ENCODE peak calls at places on chromosomes 12 and 14, in nine cellular contexts. One of them, this sample, is unnamed.

GRCh38 chr14:56708704-56709103 is 101.6 kb downstream of the OTX2 start:
- DNase-seq in neural progenitor cell: no peak
- DNase-seq in glutamatergic neuron: no peak
- DNase-seq in nephron progenitor cell: no peak
- DNase-seq in astrocyte of the cerebellum: no peak
- DNase-seq in osteocyte: no peak
- DNase-seq in fibroblast of the aortic adventitia: no peak
- DNase-seq in neural crest cell: no peak
- DNase-seq in K562: no peak
- DNase-seq in this sample: no peak

GRCh38 chr12:118015306-118015705 is 1.2 kb upstream of the RFC5 start:
- DNase-seq in neural progenitor cell: no peak
- DNase-seq in glutamatergic neuron: no peak
- DNase-seq in nephron progenitor cell: no peak
- DNase-seq in astrocyte of the cerebellum: no peak
- DNase-seq in osteocyte: no peak
- DNase-seq in fibroblast of the aortic adventitia: no peak
- DNase-seq in neural crest cell: no peak
- DNase-seq in K562: no peak
- DNase-seq in this sample: no peak

GRCh38 chr12:107091989-107092641 is 1.2 kb downstream of the CRY1 start:
- DNase-seq in neural progenitor cell: peak
- DNase-seq in glutamatergic neuron: no peak
- DNase-seq in nephron progenitor cell: peak
- DNase-seq in astrocyte of the cerebellum: peak
- DNase-seq in osteocyte: no peak
- DNase-seq in fibroblast of the aortic adventitia: peak
- DNase-seq in neural crest cell: peak
- DNase-seq in K562: peak
- DNase-seq in this sample: no peak

GRCh38 chr14:54654600-54654999 is 87.7 kb downstream of the SAMD4A start:
- DNase-seq in neural progenitor cell: no peak
- DNase-seq in glutamatergic neuron: no peak
- DNase-seq in nephron progenitor cell: no peak
- DNase-seq in astrocyte of the cerebellum: no peak
- DNase-seq in osteocyte: no peak
- DNase-seq in fibroblast of the aortic adventitia: no peak
- DNase-seq in neural crest cell: no peak
- DNase-seq in K562: no peak
- DNase-seq in this sample: no peak

GRCh38 chr12:34207858-34208257 is 185.6 kb downstream of the ALG10 start:
- DNase-seq in neural progenitor cell: no peak
- DNase-seq in glutamatergic neuron: no peak
- DNase-seq in nephron progenitor cell: no peak
- DNase-seq in astrocyte of the cerebellum: no peak
- DNase-seq in osteocyte: peak
- DNase-seq in fibroblast of the aortic adventitia: no peak
- DNase-seq in neural crest cell: no peak
- DNase-seq in K562: no peak
- DNase-seq in this sample: no peak

GRCh38 chr12:28602760-28603638 is 412.7 kb downstream of the CCDC91 start:
- DNase-seq in neural progenitor cell: no peak
- DNase-seq in glutamatergic neuron: no peak
- DNase-seq in nephron progenitor cell: no peak
- DNase-seq in astrocyte of the cerebellum: no peak
- DNase-seq in osteocyte: no peak
- DNase-seq in fibroblast of the aortic adventitia: no peak
- DNase-seq in neural crest cell: no peak
- DNase-seq in K562: no peak
- DNase-seq in this sample: no peak

GRCh38 chr14:22929848-22930364 is 730 bp upstream of the PRMT5 start:
- DNase-seq in neural progenitor cell: no peak
- DNase-seq in glutamatergic neuron: no peak
- DNase-seq in nephron progenitor cell: no peak
- DNase-seq in astrocyte of the cerebellum: no peak
- DNase-seq in osteocyte: no peak
- DNase-seq in fibroblast of the aortic adventitia: no peak
- DNase-seq in neural crest cell: no peak
- DNase-seq in K562: no peak
- DNase-seq in this sample: no peak

GRCh38 chr14:101132051-101132541 is 228.6 kb upstream of the RTL1 start:
- DNase-seq in neural progenitor cell: no peak
- DNase-seq in glutamatergic neuron: no peak
- DNase-seq in nephron progenitor cell: no peak
- DNase-seq in astrocyte of the cerebellum: no peak
- DNase-seq in osteocyte: peak
- DNase-seq in fibroblast of the aortic adventitia: no peak
- DNase-seq in neural crest cell: no peak
- DNase-seq in K562: no peak
- DNase-seq in this sample: peak

GRCh38 chr12:3964404-3964803 is 91.2 kb upstream of the PARP11 start:
- DNase-seq in neural progenitor cell: peak
- DNase-seq in glutamatergic neuron: peak
- DNase-seq in nephron progenitor cell: peak
- DNase-seq in astrocyte of the cerebellum: no peak
- DNase-seq in osteocyte: peak
- DNase-seq in fibroblast of the aortic adventitia: no peak
- DNase-seq in neural crest cell: peak
- DNase-seq in K562: peak
- DNase-seq in this sample: no peak

GRCh38 chr12:121334513-121335343 is 17.5 kb downstream of the ANAPC5 start:
- DNase-seq in neural progenitor cell: peak
- DNase-seq in glutamatergic neuron: no peak
- DNase-seq in nephron progenitor cell: peak
- DNase-seq in astrocyte of the cerebellum: peak
- DNase-seq in osteocyte: no peak
- DNase-seq in fibroblast of the aortic adventitia: peak
- DNase-seq in neural crest cell: no peak
- DNase-seq in K562: peak
- DNase-seq in this sample: no peak

GRCh38 chr12:121379945-121380344 is 20.0 kb upstream of the RNF34 start:
- DNase-seq in neural progenitor cell: no peak
- DNase-seq in glutamatergic neuron: no peak
- DNase-seq in nephron progenitor cell: no peak
- DNase-seq in astrocyte of the cerebellum: no peak
- DNase-seq in osteocyte: no peak
- DNase-seq in fibroblast of the aortic adventitia: no peak
- DNase-seq in neural crest cell: no peak
- DNase-seq in K562: no peak
- DNase-seq in this sample: no peak

GRCh38 chr12:5165296-5165970 is 121.8 kb downstream of the KCNA5 start:
- DNase-seq in neural progenitor cell: no peak
- DNase-seq in glutamatergic neuron: no peak
- DNase-seq in nephron progenitor cell: no peak
- DNase-seq in astrocyte of the cerebellum: no peak
- DNase-seq in osteocyte: no peak
- DNase-seq in fibroblast of the aortic adventitia: no peak
- DNase-seq in neural crest cell: no peak
- DNase-seq in K562: no peak
- DNase-seq in this sample: no peak

GRCh38 chr14:69156224-69156623 is 3.3 kb upstream of the DCAF5 start:
- DNase-seq in neural progenitor cell: no peak
- DNase-seq in glutamatergic neuron: no peak
- DNase-seq in nephron progenitor cell: no peak
- DNase-seq in astrocyte of the cerebellum: no peak
- DNase-seq in osteocyte: no peak
- DNase-seq in fibroblast of the aortic adventitia: no peak
- DNase-seq in neural crest cell: no peak
- DNase-seq in K562: no peak
- DNase-seq in this sample: no peak

GRCh38 chr14:69152181-69152943 is 557 bp downstream of the DCAF5 start:
- DNase-seq in neural progenitor cell: peak
- DNase-seq in glutamatergic neuron: peak
- DNase-seq in nephron progenitor cell: no peak
- DNase-seq in astrocyte of the cerebellum: no peak
- DNase-seq in osteocyte: no peak
- DNase-seq in fibroblast of the aortic adventitia: peak
- DNase-seq in neural crest cell: peak
- DNase-seq in K562: peak
- DNase-seq in this sample: no peak

GRCh38 chr14:69152944-69153847 is at the start of gene DCAF5:
- DNase-seq in neural progenitor cell: peak
- DNase-seq in glutamatergic neuron: peak
- DNase-seq in nephron progenitor cell: peak
- DNase-seq in astrocyte of the cerebellum: peak
- DNase-seq in osteocyte: peak
- DNase-seq in fibroblast of the aortic adventitia: peak
- DNase-seq in neural crest cell: peak
- DNase-seq in K562: peak
- DNase-seq in this sample: peak

GRCh38 chr14:69153848-69154208 is 909 bp upstream of the DCAF5 start:
- DNase-seq in neural progenitor cell: peak
- DNase-seq in glutamatergic neuron: peak
- DNase-seq in nephron progenitor cell: peak
- DNase-seq in astrocyte of the cerebellum: no peak
- DNase-seq in osteocyte: no peak
- DNase-seq in fibroblast of the aortic adventitia: peak
- DNase-seq in neural crest cell: peak
- DNase-seq in K562: no peak
- DNase-seq in this sample: no peak

DNA sequence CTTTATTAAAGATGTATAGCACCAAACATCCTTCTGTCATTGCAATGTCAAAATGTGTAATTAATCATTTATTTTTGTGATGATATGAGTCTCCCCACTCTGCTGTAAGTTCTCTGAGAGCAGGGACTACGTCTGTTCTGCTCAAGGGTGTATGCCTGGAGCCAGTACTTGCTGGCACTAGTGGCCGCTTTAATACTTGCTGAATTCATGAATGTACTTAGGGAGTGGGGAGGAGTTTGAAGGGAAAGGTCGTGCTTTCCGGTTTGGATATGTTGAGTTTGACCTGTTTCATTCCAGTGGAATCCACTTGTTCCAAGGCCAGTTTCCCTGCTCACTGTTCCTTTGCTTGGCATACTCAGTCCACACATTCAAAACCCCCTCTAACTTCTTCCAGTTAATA is 1.9 kb upstream of the DCAF5 start:
- DNase-seq in neural progenitor cell: peak
- DNase-seq in glutamatergic neuron: no peak
- DNase-seq in nephron progenitor cell: no peak
- DNase-seq in astrocyte of the cerebellum: no peak
- DNase-seq in osteocyte: no peak
- DNase-seq in fibroblast of the aortic adventitia: peak
- DNase-seq in neural crest cell: peak
- DNase-seq in K562: no peak
- DNase-seq in this sample: no peak
- TF ChIP-seq CTCF in neural progenitor cell: no peak
- TF ChIP-seq CTCF in glutamatergic neuron: no peak
- TF ChIP-seq CTCF in nephron progenitor cell: no peak
- TF ChIP-seq CTCF in astrocyte of the cerebellum: peak
- TF ChIP-seq CTCF in osteocyte: no peak
- TF ChIP-seq CTCF in fibroblast of the aortic adventitia: no peak
- TF ChIP-seq CTCF in neural crest cell: no peak
- TF ChIP-seq CTCF in K562: no peak
- TF ChIP-seq CTCF in this sample: peak

GRCh38 chr12:80946591-80946990 is 8.9 kb upstream of the LIN7A start:
- DNase-seq in neural progenitor cell: no peak
- DNase-seq in glutamatergic neuron: no peak
- DNase-seq in nephron progenitor cell: no peak
- DNase-seq in astrocyte of the cerebellum: no peak
- DNase-seq in osteocyte: no peak
- DNase-seq in fibroblast of the aortic adventitia: peak
- DNase-seq in neural crest cell: no peak
- DNase-seq in K562: no peak
- DNase-seq in this sample: no peak
- TF ChIP-seq CTCF in neural progenitor cell: peak
- TF ChIP-seq CTCF in glutamatergic neuron: no peak
- TF ChIP-seq CTCF in nephron progenitor cell: no peak
- TF ChIP-seq CTCF in astrocyte of the cerebellum: no peak
- TF ChIP-seq CTCF in osteocyte: peak
- TF ChIP-seq CTCF in fibroblast of the aortic adventitia: peak
- TF ChIP-seq CTCF in neural crest cell: no peak
- TF ChIP-seq CTCF in K562: no peak
- TF ChIP-seq CTCF in this sample: peak

DNA sequence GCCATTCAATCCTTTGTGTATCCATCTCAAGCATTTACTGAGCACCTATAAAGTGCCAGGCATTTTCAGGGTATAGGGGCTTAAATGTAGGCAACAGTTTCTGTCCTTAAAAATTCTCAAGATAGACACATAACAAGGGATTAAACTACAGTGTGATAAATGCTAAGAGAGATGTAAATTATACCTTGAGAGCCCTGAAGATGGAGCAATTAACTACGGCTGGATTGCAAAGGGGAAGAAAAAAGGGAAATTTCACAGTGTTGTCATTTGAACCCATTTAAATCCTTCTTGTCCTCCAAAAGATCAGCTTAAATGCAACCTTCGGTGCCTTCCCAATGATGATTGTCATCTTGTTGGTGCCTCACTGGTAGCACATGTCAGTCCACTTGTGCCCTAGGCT is 11.5 kb upstream of the IL26 start:
- DNase-seq in neural progenitor cell: no peak
- DNase-seq in glutamatergic neuron: no peak
- DNase-seq in nephron progenitor cell: no peak
- DNase-seq in astrocyte of the cerebellum: no peak
- DNase-seq in osteocyte: no peak
- DNase-seq in fibroblast of the aortic adventitia: peak
- DNase-seq in neural crest cell: no peak
- DNase-seq in K562: no peak
- DNase-seq in this sample: no peak
- TF ChIP-seq CTCF in neural progenitor cell: peak
- TF ChIP-seq CTCF in glutamatergic neuron: no peak
- TF ChIP-seq CTCF in nephron progenitor cell: no peak
- TF ChIP-seq CTCF in astrocyte of the cerebellum: no peak
- TF ChIP-seq CTCF in osteocyte: no peak
- TF ChIP-seq CTCF in fibroblast of the aortic adventitia: peak
- TF ChIP-seq CTCF in neural crest cell: no peak
- TF ChIP-seq CTCF in K562: peak
- TF ChIP-seq CTCF in this sample: no peak

GRCh38 chr12:20628388-20628787 is 66.7 kb upstream of the SLCO1C1 start:
- DNase-seq in neural progenitor cell: peak
- DNase-seq in glutamatergic neuron: no peak
- DNase-seq in nephron progenitor cell: no peak
- DNase-seq in astrocyte of the cerebellum: no peak
- DNase-seq in osteocyte: no peak
- DNase-seq in fibroblast of the aortic adventitia: no peak
- DNase-seq in neural crest cell: no peak
- DNase-seq in K562: no peak
- DNase-seq in this sample: no peak

GRCh38 chr12:20627001-20627588 is 68.0 kb upstream of the SLCO1C1 start:
- DNase-seq in neural progenitor cell: no peak
- DNase-seq in glutamatergic neuron: no peak
- DNase-seq in nephron progenitor cell: no peak
- DNase-seq in astrocyte of the cerebellum: no peak
- DNase-seq in osteocyte: no peak
- DNase-seq in fibroblast of the aortic adventitia: no peak
- DNase-seq in neural crest cell: no peak
- DNase-seq in K562: no peak
- DNase-seq in this sample: no peak

GRCh38 chr12:20628999-20629398 is 66.1 kb upstream of the SLCO1C1 start:
- DNase-seq in neural progenitor cell: no peak
- DNase-seq in glutamatergic neuron: no peak
- DNase-seq in nephron progenitor cell: no peak
- DNase-seq in astrocyte of the cerebellum: no peak
- DNase-seq in osteocyte: no peak
- DNase-seq in fibroblast of the aortic adventitia: no peak
- DNase-seq in neural crest cell: no peak
- DNase-seq in K562: no peak
- DNase-seq in this sample: no peak

GRCh38 chr12:20625531-20625930 is 69.6 kb upstream of the SLCO1C1 start:
- DNase-seq in neural progenitor cell: no peak
- DNase-seq in glutamatergic neuron: no peak
- DNase-seq in nephron progenitor cell: no peak
- DNase-seq in astrocyte of the cerebellum: no peak
- DNase-seq in osteocyte: no peak
- DNase-seq in fibroblast of the aortic adventitia: no peak
- DNase-seq in neural crest cell: no peak
- DNase-seq in K562: no peak
- DNase-seq in this sample: no peak

GRCh38 chr12:20624718-20625117 is 70.4 kb upstream of the SLCO1C1 start:
- DNase-seq in neural progenitor cell: peak
- DNase-seq in glutamatergic neuron: no peak
- DNase-seq in nephron progenitor cell: peak
- DNase-seq in astrocyte of the cerebellum: no peak
- DNase-seq in osteocyte: no peak
- DNase-seq in fibroblast of the aortic adventitia: peak
- DNase-seq in neural crest cell: peak
- DNase-seq in K562: no peak
- DNase-seq in this sample: no peak
- TF ChIP-seq CTCF in neural progenitor cell: peak
- TF ChIP-seq CTCF in glutamatergic neuron: peak
- TF ChIP-seq CTCF in nephron progenitor cell: peak
- TF ChIP-seq CTCF in astrocyte of the cerebellum: peak
- TF ChIP-seq CTCF in osteocyte: peak
- TF ChIP-seq CTCF in fibroblast of the aortic adventitia: peak
- TF ChIP-seq CTCF in neural crest cell: peak
- TF ChIP-seq CTCF in K562: no peak
- TF ChIP-seq CTCF in this sample: peak

This sample was measured in type B pancreatic cell.